ENCODE peak calls at places on chromosomes 11 and 22, in five cellular contexts. E, F, Z, R and X are unnamed samples.

GRCh38 chr11:131688056-131688693 is 317.8 kb downstream of the NTM start:
- DNase-seq in E (no peak), F (peak; percentile 45), Z (peak; percentile 71), R (peak; percentile 56), X (peak; percentile 51)

GRCh38 chr11:134479206-134479955 is 67.3 kb upstream of the B3GAT1 start:
- DNase-seq in E (no peak), F (no peak), Z (no peak), R (no peak), X (no peak)

GRCh38 chr11:40393511-40393910 is 1065.9 kb downstream of the LRRC4C start:
- DNase-seq in E (no peak), F (no peak), Z (no peak), R (no peak), X (no peak)

GRCh38 chr11:128807909-128808308 is 59.2 kb downstream of the KCNJ1 start:
- DNase-seq in E (no peak), F (no peak), Z (no peak), R (no peak), X (no peak)

GRCh38 chr11:76664578-76665061 is 5.9 kb downstream of the LRRC32 start:
- DNase-seq in E (peak; percentile 24), F (no peak), Z (no peak), R (no peak), X (no peak)

GRCh38 chr22:36979016-36979415 is 40.2 kb downstream of the TST start:
- DNase-seq in E (no peak), F (no peak), Z (no peak), R (no peak), X (no peak)

GRCh38 chr22:50481440-50482106 is at the start of gene ADM2:
- DNase-seq in E (no peak), F (no peak), Z (peak; percentile 41), R (no peak), X (no peak)

GRCh38 chr11:133903056-133903455 is 53.7 kb downstream of the IGSF9B start:
- DNase-seq in E (no peak), F (no peak), Z (no peak), R (no peak), X (no peak)

GRCh38 chr11:27107548-27107947 is 66.9 kb downstream of the BBOX1 start:
- DNase-seq in E (no peak), F (no peak), Z (no peak), R (no peak), X (no peak)

GRCh38 chr11:15418887-15419286 is 304.2 kb downstream of the INSC start:
- DNase-seq in E (no peak), F (no peak), Z (no peak), R (no peak), X (no peak)

GRCh38 chr22:31039393-31039792 is 41.7 kb upstream of the SMTN start:
- DNase-seq in E (peak; percentile 78), F (peak; percentile 43), Z (peak; percentile 68), R (peak; percentile 81), X (no peak)

GRCh38 chr22:36081023-36081431 is 52.4 kb upstream of the RBFOX2 start:
- DNase-seq in E (peak; percentile 66), F (peak; percentile 26), Z (peak; percentile 62), R (no peak), X (no peak)

GRCh38 chr11:79108851-79109250 is 332.0 kb downstream of the TENM4 start:
- DNase-seq in E (no peak), F (no peak), Z (no peak), R (no peak), X (no peak)

GRCh38 chr11:96963375-96963774 is 573.6 kb downstream of the JRKL start:
- DNase-seq in E (no peak), F (no peak), Z (no peak), R (no peak), X (no peak)

GRCh38 chr11:76785513-76785912 is 2.4 kb downstream of the TSKU start:
- DNase-seq in E (no peak), F (no peak), Z (no peak), R (no peak), X (no peak)

GRCh38 chr11:409600-410471 is 5.0 kb downstream of the SIGIRR start:
- DNase-seq in E (no peak), F (no peak), Z (no peak), R (no peak), X (no peak)

GRCh38 chr11:132033051-132033450 is 662.6 kb downstream of the NTM start:
- DNase-seq in E (no peak), F (no peak), Z (peak; percentile 32), R (no peak), X (no peak)

GRCh38 chr11:61551630-61552029 is 29.2 kb downstream of the SYT7 start:
- DNase-seq in E (no peak), F (peak; percentile 40), Z (peak; percentile 56), R (no peak), X (no peak)

GRCh38 chr11:5564259-5565019 is 16.1 kb upstream of the OR52H1 start:
- DNase-seq in E (no peak), F (no peak), Z (no peak), R (no peak), X (no peak)

GRCh38 chr11:68325894-68326220 is 13.5 kb downstream of the LRP5 start:
- DNase-seq in E (no peak), F (no peak), Z (no peak), R (no peak), X (no peak)
- H3K4me1 ChIP-seq in E (no peaks in the 10 kb centered on the region), F (peaks cover 26% of the 10 kb centered on the region), Z (peaks cover 24% of the 10 kb centered on the region), R (peaks cover 15% of the 10 kb centered on the region), X (peaks cover 49% of the 10 kb centered on the region)

DNA sequence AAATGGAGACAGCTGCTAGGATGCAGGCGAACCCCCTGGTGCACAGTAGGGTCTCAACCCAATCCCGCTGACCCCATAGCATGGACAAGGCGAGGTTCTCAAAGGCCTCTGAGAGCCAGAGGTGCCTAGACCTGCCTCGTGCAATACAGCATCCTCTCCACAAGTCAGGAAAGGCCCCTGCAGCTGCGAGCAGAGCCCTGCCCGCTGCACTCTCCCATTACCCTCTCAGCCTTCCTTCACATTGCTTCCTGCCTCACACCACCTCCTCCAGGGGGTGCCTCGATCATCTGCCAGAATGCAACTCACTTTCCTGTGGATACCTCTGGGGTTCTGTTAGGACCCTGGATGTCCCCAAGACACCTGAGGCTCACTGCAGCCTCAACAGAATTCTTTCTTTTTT is 42.8 kb upstream of the TCF20 start:
- DNase-seq in E (no peak), F (no peak), Z (no peak), R (no peak), X (no peak)
- H3K27ac ChIP-seq in E (no peak overlapping the region), F (no peak overlapping the region), Z (no peak overlapping the region), R (no peak overlapping the region), X (no peak overlapping the region)

GRCh38 chr11:71582309-71582895 is at the start of gene KRTAP5-11:
- DNase-seq in E (no peak), F (no peak), Z (no peak), R (no peak), X (no peak)
- H3K36me3 ChIP-seq in E (no peaks in the 10 kb centered on the region), F (no peaks in the 10 kb centered on the region), Z (no peaks in the 10 kb centered on the region), R (no peaks in the 10 kb centered on the region), X (no peaks in the 10 kb centered on the region)

DNA sequence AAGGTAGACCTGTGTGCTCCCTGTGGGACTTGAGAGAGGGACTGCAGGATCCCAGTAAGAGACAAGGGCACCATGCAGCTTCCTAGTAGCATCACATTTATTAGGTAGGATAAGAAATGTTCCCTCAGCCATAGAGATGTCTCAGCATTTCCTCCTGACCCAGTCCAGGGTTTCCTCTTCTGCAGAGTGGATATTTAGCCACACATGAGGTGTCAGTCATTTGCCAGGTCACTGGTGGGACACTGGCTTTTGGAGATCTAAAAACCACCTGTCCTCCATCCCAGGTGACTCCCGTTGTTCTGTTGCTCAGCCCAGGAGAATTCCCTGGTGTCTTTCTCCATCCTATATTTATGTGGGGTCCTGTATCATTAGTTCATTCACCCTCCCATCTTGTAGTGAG is 117.5 kb upstream of the NNMT start:
- DNase-seq in E (no peak), F (no peak), Z (no peak), R (no peak), X (peak; percentile 58)
- H3K4me1 ChIP-seq in E (peaks cover 34% of the 10 kb centered on the region), F (peaks cover 77% of the 10 kb centered on the region), Z (peaks cover 41% of the 10 kb centered on the region), R (peaks cover 51% of the 10 kb centered on the region), X (peaks cover 96% of the 10 kb centered on the region)

DNA sequence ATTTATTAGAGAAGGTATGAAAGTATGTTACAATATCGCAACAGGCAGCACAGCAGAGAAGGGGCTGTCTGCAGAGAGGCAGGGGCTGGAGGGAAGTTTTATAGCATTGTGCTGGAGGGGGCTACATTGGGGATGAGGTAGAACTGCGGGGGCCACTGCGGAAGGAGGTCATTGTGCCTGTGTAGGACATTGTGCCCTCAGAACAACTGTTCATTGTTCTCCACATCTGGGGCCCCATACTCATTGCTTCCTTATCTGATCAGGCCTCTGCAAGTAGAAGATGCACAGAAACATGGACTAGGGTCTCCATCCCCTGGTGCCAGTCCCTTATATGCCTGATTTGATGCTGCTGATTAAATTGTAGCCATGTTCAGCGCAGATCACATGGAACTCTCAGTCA is 12.1 kb downstream of the NADSYN1 start:
- DNase-seq in E (no peak), F (no peak), Z (no peak), R (no peak), X (peak; percentile 17)
- H3K27ac ChIP-seq in E (no peak overlapping the region), F (no peak overlapping the region), Z (no peak overlapping the region), R (no peak overlapping the region), X (no peak overlapping the region)

GRCh38 chr11:85661972-85662664 is 2.8 kb downstream of the CREBZF start:
- DNase-seq in E (no peak), F (no peak), Z (peak; percentile 32), R (no peak), X (no peak)

GRCh38 chr11:85658180-85658579 is 6.7 kb downstream of the CREBZF start:
- DNase-seq in E (no peak), F (no peak), Z (peak; percentile 33), R (no peak), X (no peak)

GRCh38 chr11:85651118-85651517 is 3.4 kb downstream of the TMEM126A start:
- DNase-seq in E (no peak), F (no peak), Z (no peak), R (no peak), X (no peak)

GRCh38 chr11:85653048-85653447 is 5.3 kb downstream of the TMEM126A start:
- DNase-seq in E (no peak), F (no peak), Z (no peak), R (no peak), X (no peak)

DNA sequence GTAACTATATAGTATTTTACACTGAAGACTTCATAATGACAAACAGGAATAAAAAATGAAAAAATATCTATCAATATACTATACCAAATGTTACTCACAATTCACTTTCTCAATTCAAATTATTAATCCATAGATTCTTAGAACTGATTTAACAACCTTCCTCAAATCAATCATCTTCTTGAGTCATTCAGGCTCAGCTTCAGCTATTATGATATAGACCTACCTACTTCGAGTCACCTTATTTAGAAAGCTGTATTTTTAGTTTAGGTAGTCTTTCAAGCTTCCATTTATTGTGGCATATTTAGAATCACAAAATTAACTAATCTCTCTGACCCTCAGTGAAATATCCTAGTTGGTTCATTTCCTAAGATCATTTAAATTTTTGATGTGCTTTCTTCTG is 8.2 kb downstream of the CREBZF start:
- DNase-seq in E (no peak), F (no peak), Z (no peak), R (no peak), X (no peak)
- H3K36me3 ChIP-seq in E (no peaks in the 10 kb centered on the region), F (peaks cover 35% of the 10 kb centered on the region), Z (peaks cover 59% of the 10 kb centered on the region), R (no peaks in the 10 kb centered on the region), X (no peaks in the 10 kb centered on the region)

GRCh38 chr22:41845380-41846267 is 12.7 kb downstream of the SREBF2 start:
- DNase-seq in E (no peak), F (no peak), Z (no peak), R (no peak), X (no peak)
- H3K4me1 ChIP-seq in E (no peaks in the 10 kb centered on the region), F (peaks cover 59% of the 10 kb centered on the region), Z (peaks cover 43% of the 10 kb centered on the region), R (peaks cover 4% of the 10 kb centered on the region), X (peaks cover 40% of the 10 kb centered on the region)